ENCODE peak calls at places on chromosomes 6 and 20, in eight cellular contexts. Z, L, Q, M, T, J, R and S are unnamed samples.

GRCh38 chr6:43878823-43879495 is 108.9 kb downstream of the VEGFA start:
- DNase-seq in Q (no peak), M (no peak), R (peak; percentile 57), J (peak; percentile 80), Z (no peak), L (no peak), T (no peak), S (no peak)

GRCh38 chr6:76644231-76644630 is 571.8 kb upstream of the IMPG1 start:
- DNase-seq in L (no peak), M (no peak), R (no peak), J (no peak), T (no peak), Q (no peak), Z (no peak), S (no peak)

GRCh38 chr6:57221191-57221935 is 744 bp downstream of the RAB23 start:
- DNase-seq in R (peak; percentile 44), J (peak; percentile 84), L (peak; percentile 22), M (peak; percentile 76), Z (no peak), Q (peak; percentile 92), T (peak; percentile 92), S (peak; percentile 72)

GRCh38 chr6:13384506-13384905 is 56.2 kb upstream of the TBC1D7 start:
- DNase-seq in J (no peak), R (no peak), L (no peak), M (no peak), Q (no peak), T (no peak), Z (no peak), S (no peak)

GRCh38 chr20:36454664-36455427 is 86.5 kb upstream of the MYL9 start:
- DNase-seq in J (no peak), T (no peak), M (no peak), R (peak; percentile 45), L (no peak), Q (peak; percentile 68), Z (no peak), S (peak; percentile 48)

GRCh38 chr6:10030942-10031537 is 383.8 kb downstream of the TFAP2A start:
- DNase-seq in Q (peak; percentile 79), J (peak; percentile 3), L (no peak), Z (no peak), T (no peak), R (no peak), M (no peak), S (no peak)

GRCh38 chr6:161481786-161482516 is 208.1 kb upstream of the AGPAT4 start:
- DNase-seq in L (no peak), Q (no peak), J (no peak), R (no peak), T (no peak), Z (no peak), M (peak; percentile 72), S (no peak)

GRCh38 chr20:63133481-63134091 is 82.3 kb downstream of the YTHDF1 start:
- DNase-seq in R (no peak), J (no peak), M (no peak), Z (no peak), T (no peak), Q (no peak), L (no peak), S (peak; percentile 10)

GRCh38 chr6:292506-293184 is 358 bp downstream of the DUSP22 start:
- DNase-seq in R (peak; percentile 79), J (no peak), Z (peak; percentile 38), Q (peak; percentile 80), T (peak; percentile 96), M (peak; percentile 63), L (no peak), S (peak; percentile 88)

GRCh38 chr6:297571-298232 is 5.4 kb downstream of the DUSP22 start:
- DNase-seq in Q (no peak), L (no peak), M (no peak), T (no peak), Z (no peak), J (no peak), R (no peak), S (no peak)

GRCh38 chr6:293185-294174 is 1.2 kb downstream of the DUSP22 start:
- DNase-seq in Z (no peak), L (no peak), Q (peak; percentile 42), M (no peak), T (peak; percentile 93), J (no peak), R (no peak), S (peak; percentile 66)

GRCh38 chr6:296151-297122 is 4.2 kb downstream of the DUSP22 start:
- DNase-seq in R (no peak), M (peak; percentile 63), T (peak; percentile 92), Q (no peak), Z (no peak), J (no peak), L (no peak), S (peak; percentile 63)

DNA sequence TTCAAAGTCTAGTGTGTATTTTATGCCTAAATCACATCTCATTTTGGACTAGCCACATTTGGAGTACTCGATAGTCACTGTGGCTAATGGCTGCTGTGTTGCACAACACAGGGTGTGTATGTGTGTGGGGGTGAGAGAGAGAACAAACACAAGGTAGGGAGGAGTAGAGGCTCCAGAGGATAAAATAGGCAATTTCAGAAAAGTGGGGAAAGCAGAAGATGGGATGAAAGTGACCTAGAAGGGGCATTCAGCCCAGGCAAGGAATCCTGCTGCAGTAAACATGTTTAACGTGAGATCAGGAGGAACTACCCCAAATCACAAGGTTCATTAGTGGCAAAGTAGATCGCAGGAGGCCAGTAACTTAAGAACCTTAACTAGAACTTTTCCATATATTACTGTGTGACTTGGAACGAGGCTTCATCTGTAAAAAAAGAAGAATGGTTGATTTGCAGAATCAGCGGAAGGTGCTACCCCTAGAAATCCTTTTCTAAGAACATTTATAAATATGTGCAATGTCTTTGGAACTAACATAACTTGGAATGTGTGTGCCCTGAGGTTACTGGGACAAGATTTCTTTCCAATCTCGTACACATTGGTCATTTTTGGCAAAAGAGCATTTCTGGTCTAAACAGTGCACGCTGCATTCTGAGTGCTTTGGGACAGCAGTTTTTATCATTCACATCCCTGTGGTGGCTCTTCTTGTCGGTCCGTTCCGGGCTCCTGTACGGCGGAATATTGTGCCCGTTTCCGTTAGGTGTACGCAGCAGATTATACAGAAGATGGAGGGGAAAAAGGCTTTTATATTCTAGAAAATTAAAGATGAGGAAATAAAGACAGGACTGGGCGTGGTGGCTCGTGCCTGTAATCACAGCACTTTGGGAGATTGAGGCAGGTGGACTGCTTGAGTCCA is 2.6 kb downstream of the DUSP22 start:
- DNase-seq in R (no peak), T (peak; percentile 70), Z (no peak), L (no peak), Q (no peak), M (no peak), J (no peak), S (no peak)
- TF ChIP-seq POLR2AphosphoS5 in R (no peak), T (no peak), Z (no peak), L (no peak), Q (no peak), M (no peak), J (no peak), S (no peak)

GRCh38 chr6:149482542-149483261 is 2.1 kb downstream of the ZC3H12D start:
- DNase-seq in J (no peak), M (no peak), T (no peak), R (no peak), Q (no peak), L (no peak), Z (peak; percentile 15), S (peak; percentile 27)
- TF ChIP-seq POLR2AphosphoS5 in J (no peak), M (no peak), T (no peak), R (no peak), Q (no peak), L (no peak), Z (peak; percentile 29), S (no peak)

DNA sequence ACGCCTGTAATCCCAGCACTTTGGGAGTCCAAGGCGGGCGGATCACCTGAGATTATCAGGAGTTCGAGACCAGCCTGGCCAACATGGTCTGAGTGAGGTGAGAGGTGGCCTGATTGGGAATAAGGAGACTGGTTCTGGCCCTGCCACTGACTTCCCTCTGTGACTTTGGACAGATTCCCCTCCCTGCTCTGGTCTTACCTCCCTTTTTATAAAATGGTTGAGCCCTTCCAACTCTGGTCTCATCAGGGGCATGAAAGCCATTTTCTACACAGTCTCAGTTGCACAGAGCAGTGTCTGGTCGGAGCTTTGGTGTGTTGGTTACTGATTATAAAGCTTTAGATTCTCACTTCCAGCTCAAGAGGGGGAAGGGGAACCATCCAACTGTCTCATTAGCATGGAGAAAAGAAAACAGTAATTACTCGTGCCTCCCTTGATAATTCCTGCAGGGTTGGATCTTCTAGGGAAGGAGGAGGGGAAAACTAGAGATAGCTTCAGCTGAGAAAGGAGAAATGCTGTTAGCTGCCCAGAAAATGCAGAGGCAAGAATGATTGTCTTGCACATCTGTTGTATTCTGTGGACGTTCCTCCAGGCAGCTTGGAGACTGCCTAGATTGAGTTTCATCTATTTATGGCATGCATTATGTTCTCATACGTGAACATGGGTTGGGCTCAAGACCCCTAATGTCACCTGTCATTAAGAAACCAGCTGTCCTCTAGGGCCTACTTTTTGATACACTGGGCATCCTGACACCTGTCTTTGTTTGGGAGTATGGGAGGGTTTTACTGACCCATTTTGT is 30.4 kb downstream of the RALY start:
- DNase-seq in L (no peak), J (no peak), Q (no peak), T (no peak), M (no peak), Z (no peak), R (no peak), S (no peak)
- TF ChIP-seq POLR2AphosphoS5 in L (no peak), J (no peak), Q (no peak), T (no peak), M (no peak), Z (no peak), R (no peak), S (no peak)

DNA sequence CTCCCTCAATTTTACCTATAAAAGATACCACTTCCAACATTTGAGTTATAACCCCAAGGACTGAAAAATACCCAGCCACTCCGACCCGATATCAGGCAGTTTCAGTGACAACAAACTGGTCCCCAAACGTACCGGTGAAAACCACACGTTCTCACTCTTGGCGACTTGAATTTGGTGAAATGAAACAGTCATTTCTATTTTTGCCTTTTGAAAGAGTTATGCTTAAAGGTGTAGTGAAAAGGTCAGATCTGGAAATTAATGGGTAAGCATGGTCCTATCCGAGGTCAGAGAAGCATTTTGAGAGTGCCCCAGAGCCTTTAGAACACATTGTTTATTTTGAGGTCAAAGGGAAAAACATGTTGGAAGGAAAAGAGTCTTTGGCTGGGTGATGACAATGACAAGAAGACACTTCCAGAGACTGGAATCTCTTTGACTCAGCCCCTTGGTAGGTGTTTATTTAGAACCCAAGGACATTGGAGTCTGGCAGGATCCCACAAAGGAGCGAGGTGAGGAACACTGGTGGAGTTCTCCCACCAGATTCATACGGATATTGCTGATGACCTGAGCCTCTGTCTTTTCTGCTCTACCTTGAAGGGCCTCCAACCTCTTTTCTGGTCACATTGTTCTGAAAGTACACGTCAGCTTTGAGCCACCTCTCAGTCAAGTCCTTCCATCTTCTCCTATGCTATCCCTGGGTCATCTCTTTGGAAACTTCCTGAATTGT is 235.0 kb downstream of the GMPR start:
- DNase-seq in M (no peak), Z (no peak), J (no peak), Q (no peak), L (no peak), T (no peak), R (no peak), S (no peak)
- TF ChIP-seq POLR2AphosphoS5 in M (no peak), Z (no peak), J (no peak), Q (no peak), L (no peak), T (no peak), R (no peak), S (no peak)

GRCh38 chr6:31935829-31936228 is 8.3 kb downstream of the C2 start:
- DNase-seq in Z (no peak), Q (no peak), T (no peak), L (no peak), R (no peak), M (no peak), J (no peak), S (no peak)
- TF ChIP-seq POLR2AphosphoS5 in Z (no peak), Q (no peak), T (no peak), L (no peak), R (no peak), M (no peak), J (no peak), S (no peak)

GRCh38 chr6:101454106-101454676 is 60.7 kb downstream of the GRIK2 start:
- DNase-seq in Q (no peak), R (no peak), L (no peak), T (no peak), M (no peak), Z (no peak), J (no peak), S (no peak)
- TF ChIP-seq POLR2AphosphoS5 in Q (no peak), R (no peak), L (no peak), T (no peak), M (no peak), Z (no peak), J (no peak), S (no peak)